ENCODE peak calls at places on chromosomes 16 and 17, in nine cellular contexts. P is AG04450, Y is fibroblast of pulmonary artery, Z is cardiac fibroblast, B is mesenchymal stem cell, S is prostate gland, A is lower leg skin, F is heart left ventricle, R is A549. U is an unnamed sample.

GRCh38 chr17:75634376-75634740 is 1.1 kb downstream of the SMIM5 start:
- DNase-seq in P (no peak), Y (no peak), Z (no peak), B (no peak), S (no peak), A (no peak), F (no peak), R (no peak), U (no peak)

GRCh38 chr17:11744696-11745095 is 146.4 kb downstream of the DNAH9 start:
- DNase-seq in P (no peak), Y (no peak), Z (no peak), B (no peak), S (no peak), A (no peak), F (no peak), R (no peak), U (no peak)

GRCh38 chr16:65725156-65725845 is 603.4 kb upstream of the CDH11 start:
- DNase-seq in P (no peak), Y (peak; percentile 59), Z (peak; percentile 8), B (no peak), S (no peak), A (peak; percentile 50), F (no peak), R (no peak), U (no peak)

GRCh38 chr16:89739383-89739782 is 18.0 kb downstream of the ZNF276 start:
- DNase-seq in P (no peak), Y (no peak), Z (no peak), B (no peak), S (no peak), A (no peak), F (no peak), R (no peak), U (no peak)

GRCh38 chr16:88305176-88305575 is 77.6 kb upstream of the ZNF469 start:
- DNase-seq in P (no peak), Y (no peak), Z (no peak), B (no peak), S (no peak), A (no peak), F (no peak), R (no peak), U (no peak)

GRCh38 chr17:36183001-36183810 is 6.8 kb upstream of the TBC1D3B start:
- DNase-seq in P (peak; percentile 59), Y (peak; percentile 52), Z (peak; percentile 24), B (peak; percentile 78), S (peak; percentile 64), A (peak; percentile 88), F (peak; percentile 81), R (peak; percentile 68), U (no peak)

GRCh38 chr17:49694847-49695697 is 12.7 kb downstream of the SLC35B1 start:
- DNase-seq in P (no peak), Y (peak; percentile 41), Z (peak; percentile 47), B (peak; percentile 35), S (peak; percentile 41), A (peak; percentile 92), F (peak; percentile 39), R (peak; percentile 58), U (no peak)

GRCh38 chr17:18045691-18046090 is 6.5 kb downstream of the GID4 start:
- DNase-seq in P (no peak), Y (no peak), Z (no peak), B (no peak), S (no peak), A (no peak), F (no peak), R (no peak), U (no peak)

GRCh38 chr17:82528484-82529265 is 9.1 kb downstream of the FOXK2 start:
- DNase-seq in P (no peak), Y (peak; percentile 30), Z (no peak), B (peak; percentile 29), S (peak; percentile 86), A (no peak), F (peak; percentile 58), R (peak; percentile 82), U (peak; percentile 92)

GRCh38 chr17:61155590-61156181 is 244.0 kb upstream of the TBX2 start:
- DNase-seq in P (no peak), Y (no peak), Z (no peak), B (no peak), S (no peak), A (no peak), F (no peak), R (no peak), U (no peak)

GRCh38 chr17:75878174-75878998 is at the start of gene TRIM47:
- DNase-seq in P (no peak), Y (peak; percentile 77), Z (peak; percentile 66), B (peak; percentile 82), S (peak; percentile 46), A (peak; percentile 94), F (peak; percentile 83), R (peak; percentile 75), U (no peak)

GRCh38 chr16:71917900-71918299 is 22.6 kb downstream of the IST1 start:
- DNase-seq in P (no peak), Y (peak; percentile 59), Z (peak; percentile 73), B (peak; percentile 76), S (no peak), A (no peak), F (no peak), R (no peak), U (no peak)

GRCh38 chr16:72241930-72242329 is 70.0 kb upstream of the PMFBP1 start:
- DNase-seq in P (peak; percentile 23), Y (peak; percentile 77), Z (peak; percentile 80), B (peak; percentile 63), S (peak; percentile 8), A (no peak), F (no peak), R (peak; percentile 35), U (peak; percentile 10)

GRCh38 chr17:17152385-17152784 is 53.7 kb downstream of the PLD6 start:
- DNase-seq in P (no peak), Y (no peak), Z (peak; percentile 15), B (no peak), S (no peak), A (no peak), F (peak; percentile 59), R (no peak), U (no peak)

GRCh38 chr16:74738134-74738541 is 36.5 kb downstream of the FA2H start:
- DNase-seq in P (no peak), Y (no peak), Z (peak; percentile 24), B (no peak), S (no peak), A (no peak), F (no peak), R (peak; percentile 83), U (no peak)

DNA sequence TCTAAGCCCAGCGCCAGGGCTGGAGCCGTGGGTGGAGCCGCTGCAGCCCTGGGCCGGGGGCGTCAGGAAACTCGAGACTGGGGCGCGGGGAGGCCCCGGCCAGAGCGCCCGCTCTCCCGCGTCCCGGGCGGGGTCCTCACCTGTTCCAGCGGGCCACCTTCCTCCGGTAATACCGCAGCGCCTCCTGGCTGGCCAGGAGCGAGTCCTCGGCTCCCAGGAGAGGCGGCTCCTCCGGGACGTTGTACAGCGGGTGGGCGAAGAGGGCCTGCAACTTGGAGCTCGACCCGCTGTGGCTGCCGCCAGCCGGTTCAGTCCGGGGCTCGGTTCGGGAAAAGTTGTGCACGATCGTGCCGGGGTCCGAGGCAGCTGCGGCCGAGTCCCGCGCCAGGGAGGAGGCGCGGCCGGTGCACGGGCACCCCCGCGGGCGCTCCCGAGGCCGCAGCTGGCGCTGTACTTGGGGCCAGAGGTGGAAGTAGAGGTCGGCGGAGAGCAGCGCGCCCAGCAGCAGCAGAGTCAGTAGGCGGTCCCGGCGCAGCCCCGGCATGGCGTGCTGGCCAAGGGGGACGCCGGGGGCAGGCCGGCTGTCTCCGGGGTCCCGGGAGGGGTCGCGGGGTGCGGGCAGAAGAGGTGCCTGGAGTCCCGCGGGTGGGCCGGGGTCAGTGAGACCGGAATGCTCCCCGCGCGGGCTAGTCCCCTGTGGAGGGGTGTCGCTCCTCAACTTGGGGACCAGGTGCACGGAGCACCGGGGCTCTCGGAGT is 865 bp downstream of the FAM20A start:
- DNase-seq in P (no peak), Y (no peak), Z (no peak), B (peak; percentile 14), S (no peak), A (no peak), F (peak; percentile 39), R (peak; percentile 36), U (no peak)
- H3K4me3 ChIP-seq in P (peak overlapping the region; percentile 27), Y (peak overlapping the region; percentile 51), Z (peak overlapping the region; percentile 40), B (peak overlapping the region; percentile 87), S (peak overlapping the region; percentile 25), A (peak overlapping the region; percentile 51), F (peak overlapping the region; percentile 75), R (peak overlapping the region; percentile 64), U (no peak overlapping the region)

GRCh38 chr17:5000237-5000639 is 2.5 kb downstream of the KIF1C start:
- DNase-seq in P (no peak), Y (peak; percentile 46), Z (no peak), B (no peak), S (no peak), A (peak; percentile 94), F (peak; percentile 87), R (no peak), U (no peak)
- H3K4me3 ChIP-seq in P (peak overlapping the region; percentile 94), Y (no peak overlapping the region), Z (no peak overlapping the region), B (peak overlapping the region; percentile 99), S (no peak overlapping the region), A (no peak overlapping the region), F (peak overlapping the region; percentile 88), R (no peak overlapping the region), U (no peak overlapping the region)

DNA sequence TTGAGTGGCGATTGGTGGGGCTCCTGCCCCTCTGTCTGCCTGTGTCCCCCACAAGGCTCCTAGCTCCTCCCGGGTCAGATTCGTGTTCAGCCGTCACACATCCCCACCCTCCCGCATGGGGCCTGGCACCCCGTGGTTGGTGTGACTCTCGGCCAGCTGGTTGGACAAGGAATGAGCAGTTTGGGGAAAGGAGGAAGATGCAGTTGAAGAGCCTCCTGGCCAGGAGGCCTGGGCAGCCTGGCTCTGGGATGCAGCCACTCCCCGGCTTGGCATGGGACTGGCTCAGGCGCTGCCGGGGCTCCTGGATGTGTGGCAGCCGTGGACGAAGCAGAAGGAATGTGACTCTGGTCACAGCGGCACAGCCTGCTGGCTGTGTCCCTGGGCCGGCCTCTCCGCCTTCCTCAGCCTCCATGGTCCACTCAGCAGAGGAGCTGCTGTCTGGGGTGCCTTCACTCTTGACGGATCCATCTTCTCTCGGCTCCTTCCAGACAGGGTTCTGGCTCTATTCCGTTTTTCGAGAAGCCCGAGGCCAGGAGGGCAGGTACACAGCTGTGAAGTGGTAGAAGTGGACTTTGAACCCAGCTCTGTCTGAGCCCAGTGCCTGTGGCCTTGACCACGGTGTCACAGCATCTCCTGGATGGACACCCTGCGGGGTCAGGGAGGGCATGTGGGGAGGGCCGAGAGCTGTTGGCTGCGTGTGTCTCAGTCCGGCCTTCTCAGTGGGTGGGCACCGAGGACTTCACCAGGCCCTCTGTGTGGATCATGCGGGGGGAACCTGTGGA is 2.1 kb downstream of the TRAF7 start:
- DNase-seq in P (no peak), Y (no peak), Z (no peak), B (no peak), S (no peak), A (no peak), F (no peak), R (no peak), U (no peak)
- H3K4me3 ChIP-seq in P (peak overlapping the region; percentile 90), Y (peak overlapping the region; percentile 91), Z (no peak overlapping the region), B (peak overlapping the region; percentile 95), S (no peak overlapping the region), A (no peak overlapping the region), F (no peak overlapping the region), R (peak overlapping the region; percentile 83), U (peak overlapping the region; percentile 90)

GRCh38 chr16:56961851-56962281 is at the start of gene CETP:
- DNase-seq in P (no peak), Y (no peak), Z (no peak), B (no peak), S (no peak), A (no peak), F (no peak), R (no peak), U (no peak)
- H3K4me3 ChIP-seq in P (no peak within 1 kb of the TSS), Y (no peak within 1 kb of the TSS), Z (no peak within 1 kb of the TSS), B (no peak within 1 kb of the TSS), S (no peak within 1 kb of the TSS), A (no peak within 1 kb of the TSS), F (no peak within 1 kb of the TSS), R (no peak within 1 kb of the TSS), U (no peak within 1 kb of the TSS)

U was measured in LNCaP clone FGC.